ENCODE peak calls at places on chromosome 22, in five cellular contexts. F is pulmonary artery endothelial cell; R is amniotic stem cell; H is stimulated activated CD4-positive, alpha-beta T cell treated with anti-CD3 and anti-CD28 coated beads, Interleukin-12 subunit alpha, Interleukin-12 subunit beta, amount 100 ng/mL, for 48 hours; E is naive thymus-derived CD8-positive, alpha-beta T cell. O is an unnamed sample.

GRCh38 chr22:44582016-44582415 is 84.0 kb upstream of the RTL6 start:
- DNase-seq in F (no peak), R (no peak), H (no peak), E (no peak), O (no peak)

GRCh38 chr22:28358244-28358777 is 321.3 kb downstream of the TTC28 start:
- DNase-seq in F (no peak), R (no peak), H (no peak), E (no peak), O (no peak)

GRCh38 chr22:37126882-37127281 is 17.4 kb upstream of the TMPRSS6 start:
- DNase-seq in F (no peak), R (no peak), H (no peak), E (no peak), O (no peak)

GRCh38 chr22:42842658-42843370 is 14.3 kb downstream of the ARFGAP3 start:
- DNase-seq in F (no peak), R (no peak), H (no peak), E (no peak), O (no peak)

GRCh38 chr22:23386822-23387580 is 193.1 kb downstream of the IGLL1 start:
- DNase-seq in F (no peak), R (no peak), H (no peak), E (no peak), O (no peak)

GRCh38 chr22:17412232-17412631 is 43.0 kb downstream of the CECR2 start:
- DNase-seq in F (no peak), R (no peak), H (no peak), E (no peak), O (no peak)

GRCh38 chr22:19169002-19169946 is 9.3 kb downstream of the SLC25A1 start:
- DNase-seq in F (no peak), R (no peak), H (no peak), E (no peak), O (no peak)

GRCh38 chr22:25235547-25236290 is 16.3 kb downstream of the CRYBB2 start:
- DNase-seq in F (peak; percentile 44), R (peak; percentile 8), H (peak; percentile 52), E (peak; percentile 34), O (peak; percentile 14)

GRCh38 chr22:44070029-44070428 is 45.9 kb downstream of the PARVB start:
- DNase-seq in F (no peak), R (no peak), H (no peak), E (no peak), O (no peak)

GRCh38 chr22:49433717-49434611 is 393.7 kb downstream of the BRD1 start:
- DNase-seq in F (no peak), R (no peak), H (no peak), E (no peak), O (no peak)

GRCh38 chr22:33601062-33601461 is 319.2 kb downstream of the LARGE1 start:
- DNase-seq in F (no peak), R (no peak), H (no peak), E (no peak), O (no peak)

GRCh38 chr22:23245799-23246136 is 65.5 kb downstream of the BCR start:
- DNase-seq in F (no peak), R (no peak), H (no peak), E (no peak), O (no peak)

GRCh38 chr22:37100589-37101127 is 8.9 kb downstream of the TMPRSS6 start:
- DNase-seq in F (no peak), R (no peak), H (no peak), E (no peak), O (no peak)

GRCh38 chr22:50276143-50276542 is 6.0 kb upstream of the MAPK11 start:
- DNase-seq in F (no peak), R (no peak), H (no peak), E (peak; percentile 47), O (peak; percentile 39)

GRCh38 chr22:39845522-39845921 is 48.0 kb downstream of the ENTHD1 start:
- DNase-seq in F (no peak), R (no peak), H (no peak), E (no peak), O (no peak)

GRCh38 chr22:23236440-23237139 is 56.3 kb downstream of the BCR start:
- DNase-seq in F (no peak), R (no peak), H (no peak), E (no peak), O (no peak)

GRCh38 chr22:32985899-32986772 is 72.0 kb downstream of the SYN3 start:
- DNase-seq in F (peak; percentile 17), R (peak; percentile 67), H (peak; percentile 28), E (no peak), O (no peak)

GRCh38 chr22:20424553-20424936 is 13.1 kb downstream of the SCARF2 start:
- DNase-seq in F (no peak), R (no peak), H (no peak), E (no peak), O (no peak)

GRCh38 chr22:24171822-24172221 is 9.5 kb upstream of the SUSD2 start:
- DNase-seq in F (no peak), R (no peak), H (no peak), E (no peak), O (no peak)

GRCh38 chr22:40826984-40827741 is 8.0 kb upstream of the SLC25A17 start:
- DNase-seq in F (no peak), R (no peak), H (no peak), E (no peak), O (no peak)

GRCh38 chr22:17891427-17892167 is 117.3 kb upstream of the BID start:
- DNase-seq in F (no peak), R (no peak), H (no peak), E (no peak), O (no peak)

GRCh38 chr22:36149464-36149863 is 11.1 kb downstream of the APOL3 start:
- DNase-seq in F (no peak), R (no peak), H (no peak), E (no peak), O (no peak)

GRCh38 chr22:49241174-49241851 is 586.4 kb downstream of the BRD1 start:
- DNase-seq in F (no peak), R (no peak), H (no peak), E (no peak), O (no peak)

GRCh38 chr22:31579835-31580242 is 82.2 kb downstream of the PISD start:
- DNase-seq in F (no peak), R (no peak), H (no peak), E (no peak), O (no peak)

GRCh38 chr22:41561335-41561734 is 525 bp downstream of the CSDC2 start:
- DNase-seq in F (no peak), R (no peak), H (no peak), E (no peak), O (no peak)

GRCh38 chr22:41568811-41569210 is 8.0 kb downstream of the CSDC2 start:
- DNase-seq in F (no peak), R (no peak), H (no peak), E (no peak), O (no peak)

GRCh38 chr22:50641696-50642607 is 14.0 kb upstream of the ARSA start:
- DNase-seq in F (no peak), R (no peak), H (no peak), E (no peak), O (no peak)

GRCh38 chr22:44935724-44936123 is 74.1 kb downstream of the PHF21B start:
- DNase-seq in F (no peak), R (no peak), H (no peak), E (no peak), O (no peak)

GRCh38 chr22:32737811-32738210 is 63.7 kb upstream of the TIMP3 start:
- DNase-seq in F (no peak), R (no peak), H (no peak), E (no peak), O (no peak)

GRCh38 chr22:44419429-44419828 is 78.6 kb downstream of the RTL6 start:
- DNase-seq in F (no peak), R (no peak), H (no peak), E (no peak), O (no peak)

GRCh38 chr22:25177226-25177625 is 22.4 kb upstream of the CRYBB3 start:
- DNase-seq in F (no peak), R (no peak), H (no peak), E (no peak), O (no peak)

GRCh38 chr22:42282943-42283287 is 12.5 kb upstream of the TCF20 start:
- DNase-seq in F (no peak), R (no peak), H (no peak), E (no peak), O (no peak)

GRCh38 chr22:49827853-49828598 is at the start of gene BRD1:
- DNase-seq in F (no peak), R (no peak), H (no peak), E (peak; percentile 56), O (peak; percentile 11)

GRCh38 chr22:49360746-49361145 is 466.9 kb downstream of the BRD1 start:
- DNase-seq in F (no peak), R (no peak), H (no peak), E (no peak), O (no peak)

GRCh38 chr22:49760280-49760629 is 67.4 kb downstream of the BRD1 start:
- DNase-seq in F (no peak), R (no peak), H (no peak), E (no peak), O (no peak)

O was measured in effector CD8-positive, alpha-beta T cell.